ENCODE peak calls at places on chromosomes 1 and 21, in eight cellular contexts. T is GM23248, B is neuronal stem cell, I is SK-N-SH, E is hepatocyte, Q is MM.1S, V is A549, K is IMR-90. N is an unnamed sample.

GRCh38 chr1:1216770-1217620 is 3.0 kb upstream of the TNFRSF4 start:
- DNase-seq in T (no peak), B (no peak), I (no peak), E (no peak), Q (no peak), V (no peak), K (no peak), N (no peak)

GRCh38 chr21:45542667-45543370 is 579 bp upstream of the SLC19A1 start:
- DNase-seq in T (peak), B (no peak), I (peak), E (no peak), Q (no peak), V (no peak), K (no peak), N (no peak)

GRCh38 chr21:46556802-46557201 is 48.1 kb downstream of the S100B start:
- DNase-seq in T (no peak), B (no peak), I (no peak), E (no peak), Q (no peak), V (no peak), K (no peak), N (no peak)

GRCh38 chr1:147811273-147811672 is 50.9 kb upstream of the GJA5 start:
- DNase-seq in T (no peak), B (no peak), I (no peak), E (no peak), Q (no peak), V (no peak), K (no peak), N (no peak)

GRCh38 chr1:156876281-156876680 is 15.6 kb downstream of the NTRK1 start:
- DNase-seq in T (peak), B (no peak), I (no peak), E (no peak), Q (no peak), V (no peak), K (no peak), N (no peak)

GRCh38 chr1:57277681-57278080 is 146.2 kb downstream of the DAB1 start:
- DNase-seq in T (no peak), B (no peak), I (no peak), E (no peak), Q (no peak), V (no peak), K (no peak), N (no peak)

GRCh38 chr1:2257245-2257627 is 29.1 kb downstream of the SKI start:
- DNase-seq in T (peak), B (no peak), I (no peak), E (no peak), Q (no peak), V (no peak), K (no peak), N (no peak)

GRCh38 chr1:161905269-161905884 is 118.3 kb downstream of the OLFML2B start:
- DNase-seq in T (peak), B (no peak), I (peak), E (peak), Q (peak), V (peak), K (peak), N (peak)

GRCh38 chr1:82079607-82080006 is 278.9 kb downstream of the ADGRL2 start:
- DNase-seq in T (no peak), B (no peak), I (no peak), E (no peak), Q (no peak), V (no peak), K (no peak), N (no peak)

GRCh38 chr21:28516996-28517592 is 475.6 kb downstream of the LTN1 start:
- DNase-seq in T (peak), B (peak), I (peak), E (peak), Q (peak), V (peak), K (no peak), N (peak)

GRCh38 chr21:34989337-34990151 is 59.6 kb downstream of the RUNX1 start:
- DNase-seq in T (peak), B (no peak), I (no peak), E (no peak), Q (no peak), V (no peak), K (no peak), N (no peak)

GRCh38 chr1:16925635-16926490 is 4.1 kb downstream of the CROCC start:
- DNase-seq in T (no peak), B (no peak), I (peak), E (no peak), Q (no peak), V (no peak), K (no peak), N (no peak)

GRCh38 chr1:157403203-157403602 is 149.1 kb downstream of the FCRL5 start:
- DNase-seq in T (peak), B (no peak), I (no peak), E (peak), Q (peak), V (no peak), K (no peak), N (no peak)

GRCh38 chr21:16076465-16076864 is 346.7 kb downstream of the USP25 start:
- DNase-seq in T (no peak), B (no peak), I (no peak), E (no peak), Q (no peak), V (no peak), K (no peak), N (no peak)

GRCh38 chr1:7120863-7121621 is 335.8 kb downstream of the CAMTA1 start:
- DNase-seq in T (no peak), B (no peak), I (no peak), E (no peak), Q (no peak), V (no peak), K (no peak), N (no peak)

GRCh38 chr1:245863566-245864184 is 643.4 kb downstream of the SMYD3 start:
- DNase-seq in T (no peak), B (no peak), I (no peak), E (no peak), Q (no peak), V (no peak), K (peak), N (no peak)

GRCh38 chr1:43008106-43008424 is 49.4 kb upstream of the SLC2A1 start:
- DNase-seq in T (no peak), B (no peak), I (no peak), E (peak), Q (no peak), V (no peak), K (no peak), N (no peak)

GRCh38 chr1:95375201-95375600 is 141.2 kb downstream of the RWDD3 start:
- DNase-seq in T (no peak), B (no peak), I (no peak), E (no peak), Q (no peak), V (no peak), K (no peak), N (no peak)

DNA sequence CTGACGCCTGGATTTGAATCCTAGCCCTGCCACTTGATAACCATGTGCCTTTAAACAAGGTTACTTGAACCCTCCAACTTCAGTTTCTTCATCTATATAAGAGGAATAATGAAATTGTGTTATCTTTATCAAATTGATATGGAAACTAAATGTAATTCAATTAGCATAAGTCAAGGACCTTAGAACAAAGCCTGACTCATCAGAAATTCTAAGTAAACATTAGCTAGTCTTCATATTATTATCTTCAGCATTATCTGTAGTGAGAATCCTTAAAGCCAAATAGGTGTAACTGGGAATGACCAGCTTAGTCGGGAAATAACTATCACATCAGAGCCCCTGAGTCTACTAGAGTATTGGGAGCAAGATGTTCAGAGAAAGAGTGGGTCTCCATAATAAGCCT is 6.6 kb downstream of the SELL start:
- DNase-seq in T (no peak), B (no peak), I (no peak), E (no peak), Q (no peak), V (no peak), K (no peak), N (no peak)
- H3K4me2 ChIP-seq in T (no peak), B (no peak), I (no peak), E (no peak), Q (no peak), V (no peak), K (no peak), N (peak)

DNA sequence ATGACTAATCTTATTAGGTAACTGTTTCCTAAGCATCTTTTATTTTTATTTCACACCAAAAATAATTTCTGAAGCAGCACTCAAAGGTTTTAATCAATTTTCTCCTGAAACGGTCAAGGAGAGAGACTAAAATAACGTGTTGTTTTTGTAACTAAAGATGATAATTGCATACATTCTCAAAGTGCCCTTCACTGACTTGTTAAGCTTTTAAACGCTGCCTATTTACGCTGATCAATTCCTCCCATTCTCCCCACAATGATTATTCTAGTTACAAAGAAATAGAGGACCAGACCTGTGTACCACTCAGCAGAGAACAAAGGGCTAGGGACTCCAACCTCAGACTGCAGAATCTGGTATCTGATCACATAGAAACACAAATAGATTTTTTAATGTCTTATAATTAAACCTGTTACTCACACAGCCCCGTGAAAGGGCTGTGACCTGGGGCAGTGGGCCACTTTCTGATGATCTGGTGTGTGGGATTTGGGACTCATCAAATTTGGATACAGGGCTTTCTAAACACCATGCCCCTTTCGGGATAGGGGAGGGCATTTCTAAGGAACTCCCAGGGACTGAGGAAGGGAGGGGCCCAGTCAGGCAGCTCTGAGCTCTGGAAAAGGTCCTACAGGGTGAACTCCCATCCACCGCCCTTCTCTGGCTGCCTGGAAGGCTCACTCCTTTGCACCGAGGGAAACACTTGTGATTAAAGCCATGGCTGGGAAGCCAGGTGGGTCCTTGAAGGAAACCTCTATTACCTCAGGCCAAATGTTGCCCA is 65.2 kb downstream of the BCAR3 start:
- DNase-seq in T (peak), B (no peak), I (no peak), E (no peak), Q (no peak), V (peak), K (no peak), N (no peak)
- H3K4me2 ChIP-seq in T (peak), B (no peak), I (peak), E (no peak), Q (no peak), V (peak), K (peak), N (no peak)

GRCh38 chr1:206504363-206504713 is 3.0 kb upstream of the RASSF5 start:
- DNase-seq in T (no peak), B (no peak), I (no peak), E (no peak), Q (no peak), V (no peak), K (no peak), N (no peak)
- H3K4me2 ChIP-seq in T (no peak), B (no peak), I (peak), E (no peak), Q (no peak), V (peak), K (no peak), N (no peak)

DNA sequence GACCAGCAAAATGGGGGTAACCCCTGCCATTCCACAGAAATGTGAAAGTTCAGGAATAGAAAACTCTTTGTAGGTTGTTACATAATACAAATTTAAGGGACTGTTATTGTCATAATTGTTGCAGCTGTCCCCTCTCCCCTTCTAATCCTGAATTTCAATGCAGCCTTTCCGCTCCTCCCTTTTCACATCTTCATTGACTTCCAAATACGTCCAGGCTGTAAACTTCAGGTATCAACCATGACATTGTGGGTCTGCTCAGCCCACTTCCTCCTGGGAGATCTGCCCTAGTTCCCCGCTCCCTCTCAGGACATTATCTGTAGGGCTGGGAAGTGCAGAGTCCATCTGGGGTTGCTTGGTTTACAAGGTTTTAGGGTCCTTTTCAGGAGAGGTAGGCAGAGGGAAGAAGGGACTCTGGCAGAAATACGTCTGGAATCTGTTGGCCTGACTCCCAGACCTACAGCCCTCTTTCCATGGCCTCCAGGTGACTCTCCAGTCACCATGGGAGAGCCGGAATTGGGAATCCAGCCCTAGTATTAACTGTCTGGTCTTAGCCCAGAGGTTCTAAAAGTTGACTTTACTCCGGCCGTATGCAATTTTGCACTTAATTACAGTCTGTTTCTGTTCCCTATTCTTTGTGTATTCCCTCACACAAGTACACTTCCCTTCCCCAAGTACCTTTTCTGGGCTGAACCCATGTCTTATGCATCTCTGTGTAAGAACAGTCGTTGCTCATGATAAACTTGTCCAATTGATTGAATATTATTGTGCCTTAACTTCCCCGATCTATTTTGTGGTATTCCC is 4.7 kb upstream of the DENND2D start:
- DNase-seq in T (no peak), B (no peak), I (no peak), E (no peak), Q (no peak), V (no peak), K (no peak), N (peak)
- H3K4me2 ChIP-seq in T (no peak), B (no peak), I (peak), E (no peak), Q (peak), V (peak), K (peak), N (no peak)

DNA sequence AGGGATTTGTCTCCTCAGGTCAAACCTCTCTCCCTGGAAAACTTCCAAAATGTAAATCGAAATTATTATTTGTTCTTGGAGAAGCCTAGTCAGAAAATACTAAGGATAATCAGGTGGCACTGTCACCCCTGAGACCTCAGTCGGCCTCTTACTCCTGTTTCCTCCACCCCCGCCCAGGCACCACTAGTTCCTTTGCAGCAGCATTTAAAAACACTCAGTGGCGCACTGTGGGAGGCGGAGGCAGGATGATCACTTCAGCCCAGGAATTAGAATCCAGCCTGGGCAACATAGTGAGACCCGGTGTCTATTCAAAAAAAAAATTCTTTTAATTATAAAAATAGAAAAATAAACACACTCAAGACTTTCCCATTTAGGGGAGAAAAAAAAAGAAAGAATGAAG is 18.0 kb upstream of the IFNAR2 start:
- DNase-seq in T (no peak), B (no peak), I (no peak), E (no peak), Q (peak), V (no peak), K (no peak), N (peak)
- H3K4me2 ChIP-seq in T (peak), B (no peak), I (no peak), E (peak), Q (no peak), V (no peak), K (peak), N (peak)

DNA sequence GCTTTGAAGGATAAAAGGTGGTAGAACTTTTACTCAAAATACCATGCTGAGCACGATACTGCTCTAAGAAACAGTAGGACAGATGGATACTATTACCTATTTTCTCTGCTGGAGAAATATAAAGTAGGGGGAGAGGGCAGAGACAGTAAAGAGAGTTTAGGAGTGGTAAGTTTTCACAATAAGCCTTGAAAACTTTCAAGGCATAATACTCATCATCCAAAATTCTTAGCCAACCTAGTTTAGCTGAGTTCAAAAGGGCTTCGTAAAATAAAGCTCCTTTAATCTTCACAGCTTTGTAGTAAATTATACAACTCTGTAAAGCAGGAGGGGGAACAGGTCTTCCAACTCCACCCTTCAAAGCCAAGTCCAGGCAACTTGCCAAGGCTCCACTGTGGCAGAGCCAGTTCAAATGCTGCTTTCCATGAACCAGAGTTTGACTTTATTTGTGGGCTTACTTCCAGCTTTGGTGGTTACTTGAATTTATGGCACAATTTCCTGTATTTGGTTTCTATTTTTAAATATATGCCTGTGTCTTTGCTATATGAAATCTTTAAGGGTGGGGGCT is 15.5 kb downstream of the TEX38 start:
- DNase-seq in T (peak), B (no peak), I (no peak), E (peak), Q (no peak), V (no peak), K (peak), N (peak)
- H3K4me2 ChIP-seq in T (no peak), B (no peak), I (peak), E (no peak), Q (no peak), V (no peak), K (no peak), N (no peak)